ENCODE peak calls at places on chromosomes 16 and 17, in five cellular contexts. Q, C, R, N and W are unnamed samples.

GRCh38 chr16:84839956-84840355 is 20.2 kb downstream of the CRISPLD2 start:
- DNase-seq in Q (no peak), C (peak; percentile 21), N (no peak), R (no peak), W (no peak)

GRCh38 chr17:36074365-36074764 is 10.3 kb downstream of the CCL18 start:
- DNase-seq in Q (no peak), R (no peak), C (no peak), N (no peak), W (no peak)

GRCh38 chr16:4664538-4665418 is 28.6 kb upstream of the NUDT16L1 start:
- DNase-seq in C (no peak), R (peak; percentile 88), Q (no peak), N (no peak), W (peak; percentile 89)

GRCh38 chr16:49855822-49856740 is at the start of gene ZNF423:
- DNase-seq in Q (no peak), R (no peak), N (no peak), C (peak; percentile 75), W (no peak)

GRCh38 chr16:68223072-68223471 is 12.9 kb downstream of the ESRP2 start:
- DNase-seq in Q (no peak), C (no peak), N (no peak), R (no peak), W (no peak)

GRCh38 chr16:14384745-14385144 is 245.3 kb downstream of the PARN start:
- DNase-seq in Q (no peak), N (no peak), R (no peak), C (no peak), W (no peak)

GRCh38 chr17:78278139-78278741 is 46.8 kb downstream of the TMEM235 start:
- DNase-seq in C (no peak), R (no peak), Q (no peak), N (no peak), W (no peak)

GRCh38 chr16:56744996-56745640 is 15.2 kb downstream of the NUP93 start:
- DNase-seq in C (no peak), N (no peak), R (no peak), Q (no peak), W (no peak)

GRCh38 chr17:51322390-51323029 is 62.2 kb downstream of the UTP18 start:
- DNase-seq in Q (no peak), C (peak; percentile 52), R (no peak), N (peak; percentile 13), W (peak; percentile 21)

GRCh38 chr16:27625050-27625697 is 75.2 kb downstream of the KATNIP start:
- DNase-seq in N (no peak), C (peak; percentile 45), R (no peak), Q (no peak), W (no peak)

GRCh38 chr16:15907863-15908478 is 19.6 kb upstream of the CEP20 start:
- DNase-seq in Q (peak; percentile 26), N (no peak), R (peak; percentile 35), C (peak; percentile 31), W (peak; percentile 13)

GRCh38 chr17:40432864-40433528 is 10.3 kb upstream of the IGFBP4 start:
- DNase-seq in C (peak; percentile 69), R (peak; percentile 22), N (no peak), Q (peak; percentile 92), W (no peak)

GRCh38 chr17:58369214-58370031 is 17.4 kb upstream of the SUPT4H1 start:
- DNase-seq in Q (no peak), N (no peak), R (no peak), C (no peak), W (no peak)

GRCh38 chr17:80006339-80006720 is 29.3 kb downstream of the TBC1D16 start:
- DNase-seq in R (no peak), N (no peak), C (no peak), Q (no peak), W (no peak)

GRCh38 chr17:2083613-2084128 is 28.8 kb downstream of the HIC1 start:
- DNase-seq in N (no peak), C (no peak), Q (no peak), R (no peak), W (peak; percentile 86)

GRCh38 chr16:20916927-20917326 is 16.4 kb downstream of the LYRM1 start:
- DNase-seq in Q (no peak), R (no peak), C (no peak), N (no peak), W (no peak)

GRCh38 chr16:23835390-23836077 is at the start of gene PRKCB:
- DNase-seq in R (peak; percentile 68), N (no peak), Q (peak; percentile 89), C (peak; percentile 96), W (no peak)

GRCh38 chr16:18003033-18003432 is 333.5 kb downstream of the NPIPA8 start:
- DNase-seq in N (no peak), R (no peak), C (peak; percentile 55), Q (no peak), W (no peak)

GRCh38 chr17:6924121-6924676 is 71.7 kb upstream of the ALOX12 start:
- DNase-seq in N (no peak), C (no peak), R (no peak), Q (no peak), W (no peak)

GRCh38 chr17:32917842-32918241 is 10.1 kb upstream of the TMEM98 start:
- DNase-seq in C (no peak), R (no peak), N (no peak), Q (no peak), W (no peak)

GRCh38 chr16:4004206-4004605 is 112.0 kb downstream of the ADCY9 start:
- DNase-seq in C (no peak), N (no peak), Q (no peak), R (no peak), W (no peak)

GRCh38 chr17:72287586-72287985 is 166.8 kb downstream of the SOX9 start:
- DNase-seq in R (peak; percentile 77), N (no peak), Q (no peak), C (no peak), W (no peak)

GRCh38 chr17:42135664-42136653 is 13.4 kb downstream of the HSPB9 start:
- DNase-seq in N (peak; percentile 22), Q (peak; percentile 78), C (no peak), R (peak; percentile 91), W (peak; percentile 43)

GRCh38 chr16:22077700-22078313 is 14.5 kb upstream of the VWA3A start:
- DNase-seq in R (peak; percentile 74), N (no peak), C (peak; percentile 69), Q (no peak), W (peak; percentile 69)

GRCh38 chr16:76446251-76446650 is 169.1 kb downstream of the CNTNAP4 start:
- DNase-seq in N (no peak), C (no peak), Q (no peak), R (no peak), W (no peak)

GRCh38 chr17:45976391-45976754 is 22.7 kb upstream of the STH start:
- DNase-seq in C (no peak), N (no peak), Q (no peak), R (no peak), W (no peak)

GRCh38 chr17:76051071-76051467 is 21.2 kb downstream of the SRP68 start:
- DNase-seq in Q (no peak), R (no peak), C (no peak), N (no peak), W (no peak)

GRCh38 chr16:28067604-28068382 is 4.3 kb upstream of the GSG1L start:
- DNase-seq in R (no peak), C (no peak), Q (no peak), N (no peak), W (no peak)

GRCh38 chr17:67107811-67108210 is 63.5 kb downstream of the CACNG1 start:
- DNase-seq in C (no peak), R (no peak), N (no peak), Q (no peak), W (no peak)

GRCh38 chr17:30524847-30525246 is 47.6 kb downstream of the GOSR1 start:
- DNase-seq in N (no peak), R (no peak), C (no peak), Q (no peak), W (no peak)

GRCh38 chr16:75948886-75949285 is 222.6 kb upstream of the CPHXL start:
- DNase-seq in C (no peak), N (no peak), Q (no peak), R (no peak), W (no peak)

GRCh38 chr17:60902399-60902798 is 224.7 kb downstream of the BCAS3 start:
- DNase-seq in C (no peak), N (no peak), R (no peak), Q (no peak), W (no peak)

GRCh38 chr16:64962786-64963185 is 159.1 kb downstream of the CDH11 start:
- DNase-seq in R (no peak), N (no peak), Q (no peak), C (no peak), W (no peak)

GRCh38 chr16:17970816-17971291 is 365.7 kb downstream of the NPIPA8 start:
- DNase-seq in N (no peak), Q (no peak), R (no peak), C (no peak), W (no peak)

DNA sequence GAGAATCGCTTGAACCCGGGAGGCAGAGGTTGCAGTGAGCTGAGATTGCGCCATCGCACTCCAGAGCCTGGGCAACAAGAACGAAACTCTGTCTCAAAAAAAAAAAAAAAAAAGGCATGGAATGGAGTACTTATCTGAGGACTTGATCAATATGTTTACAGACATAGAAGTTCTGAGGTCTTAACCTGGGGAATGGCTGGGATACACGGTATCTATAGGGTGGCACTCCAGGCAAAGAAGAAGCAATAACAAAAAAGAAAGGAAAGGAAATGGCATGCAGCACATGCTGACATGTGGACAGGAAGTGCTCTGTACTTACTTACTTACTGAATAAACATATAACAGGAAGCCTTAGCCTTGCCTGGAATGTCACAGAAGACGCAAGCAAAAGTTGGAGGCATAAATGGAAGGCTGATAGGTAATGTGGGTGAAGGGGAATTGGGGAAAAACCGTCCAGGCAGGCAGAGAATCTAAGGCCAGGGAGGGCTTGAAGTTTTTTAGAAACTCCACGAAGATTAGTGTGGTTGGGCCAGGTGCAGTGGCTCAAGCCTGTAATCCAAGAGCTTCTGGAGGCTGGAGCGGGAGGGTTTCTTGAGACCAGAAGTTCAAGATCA is 10.1 kb upstream of the SPOP start:
- DNase-seq in Q (no peak), C (no peak), R (no peak), N (no peak), W (no peak)
- TF ChIP-seq POLR2AphosphoS5 in Q (peak; percentile 66), C (no peak), R (peak; percentile 70), N (no peak), W (no peak)

DNA sequence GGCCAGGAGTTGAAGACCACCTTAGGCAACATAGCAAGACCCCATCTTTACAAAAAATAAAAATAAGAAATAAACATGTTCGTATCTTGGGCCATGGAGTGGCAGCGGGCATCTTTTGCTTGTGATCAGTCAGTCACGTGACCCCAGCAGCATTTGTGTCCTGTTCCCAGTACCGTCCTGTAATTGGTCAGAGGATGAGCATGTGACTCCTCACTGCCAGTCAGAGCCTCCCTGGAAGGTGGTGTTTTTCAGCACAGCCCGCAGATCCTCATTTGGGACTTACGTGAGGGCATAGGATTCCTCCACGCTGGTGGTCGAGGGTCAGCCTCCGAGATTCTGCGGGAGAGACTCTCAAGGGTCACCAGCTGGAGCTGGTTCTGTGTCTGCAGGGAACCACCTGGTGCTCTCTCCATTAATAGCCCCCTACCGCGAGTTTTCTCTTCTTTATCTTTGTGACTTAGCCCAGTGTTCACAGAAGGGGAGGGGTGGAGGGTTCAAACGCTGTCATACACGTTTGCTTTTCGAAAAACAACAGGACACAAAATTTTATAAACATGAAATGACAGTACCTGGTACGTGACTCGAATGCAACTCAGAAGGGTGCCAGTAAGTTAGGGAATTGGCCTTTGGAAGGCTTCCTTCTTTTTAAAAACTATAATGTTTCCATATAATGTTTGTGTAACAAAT is 17.2 kb downstream of the MRC2 start:
- DNase-seq in C (peak; percentile 94), N (no peak), R (no peak), Q (peak; percentile 56), W (no peak)
- TF ChIP-seq POLR2AphosphoS5 in C (peak; percentile 80), N (no peak), R (no peak), Q (no peak), W (no peak)

GRCh38 chr17:63446218-63446980 is at the start of gene CYB561:
- DNase-seq in N (no peak), Q (peak; percentile 89), R (peak; percentile 90), C (peak; percentile 97), W (peak; percentile 62)
- TF ChIP-seq POLR2AphosphoS5 in N (no peak), Q (no peak), R (peak; percentile 54), C (no peak), W (peak; percentile 43)

GRCh38 chr16:60905806-60906205 is 1130.4 kb downstream of the CDH8 start:
- DNase-seq in N (no peak), R (no peak), C (no peak), Q (no peak), W (no peak)
- TF ChIP-seq POLR2AphosphoS5 in N (no peak), R (no peak), C (no peak), Q (no peak), W (no peak)